ENCODE peak calls at places on chromosomes 7 and 10, in eight cellular contexts. D is astrocyte of the spinal cord; A is colonic mucosa; L is glutamatergic neuron; Y is HL-60; J is CD8-positive, alpha-beta T cell; E is Calu3; X is astrocyte of the cerebellum. F is an unnamed sample.

GRCh38 chr7:53541467-53541866 is 506.0 kb downstream of the POM121L12 start:
- DNase-seq in D (no peak), A (no peak), L (no peak), Y (no peak), J (no peak), E (no peak), X (no peak), F (no peak)

GRCh38 chr7:38229386-38229785 is 44.0 kb downstream of the TARP start:
- DNase-seq in D (peak), A (no peak), L (no peak), Y (no peak), J (no peak), E (no peak), X (peak), F (peak)

GRCh38 chr10:114974625-114975421 is 36.8 kb downstream of the TRUB1 start:
- DNase-seq in D (no peak), A (no peak), L (no peak), Y (no peak), J (no peak), E (no peak), X (no peak), F (no peak)

GRCh38 chr10:44906476-44906875 is 4.7 kb upstream of the TMEM72 start:
- DNase-seq in D (no peak), A (no peak), L (no peak), Y (peak), J (no peak), E (no peak), X (no peak), F (no peak)

GRCh38 chr7:139995034-139995915 is 67.5 kb downstream of the PARP12 start:
- DNase-seq in D (peak), A (no peak), L (no peak), Y (no peak), J (no peak), E (no peak), X (no peak), F (peak)

GRCh38 chr10:93071674-93072224 is 1.9 kb upstream of the CYP26A1 start:
- DNase-seq in D (no peak), A (no peak), L (peak), Y (no peak), J (no peak), E (peak), X (no peak), F (no peak)

GRCh38 chr7:144004703-144005102 is 4.6 kb downstream of the OR6B1 start:
- DNase-seq in D (no peak), A (no peak), L (no peak), Y (no peak), J (no peak), E (no peak), X (no peak), F (no peak)

GRCh38 chr10:125866421-125867029 is 14.6 kb downstream of the DHX32 start:
- DNase-seq in D (no peak), A (no peak), L (no peak), Y (no peak), J (no peak), E (no peak), X (no peak), F (no peak)

GRCh38 chr7:5567810-5568209 is 144.2 kb upstream of the TNRC18 start:
- DNase-seq in D (no peak), A (no peak), L (no peak), Y (no peak), J (no peak), E (no peak), X (no peak), F (no peak)

GRCh38 chr10:73623056-73623455 is 18.2 kb downstream of the MYOZ1 start:
- DNase-seq in D (no peak), A (no peak), L (no peak), Y (no peak), J (no peak), E (no peak), X (no peak), F (no peak)

GRCh38 chr7:50379539-50379938 is 70.6 kb downstream of the FIGNL1 start:
- DNase-seq in D (no peak), A (no peak), L (no peak), Y (no peak), J (no peak), E (no peak), X (no peak), F (no peak)

GRCh38 chr7:94971051-94971867 is 63.9 kb downstream of the PPP1R9A start:
- DNase-seq in D (peak), A (no peak), L (no peak), Y (no peak), J (no peak), E (no peak), X (peak), F (peak)

GRCh38 chr7:25949672-25950487 is 202.1 kb upstream of the NFE2L3 start:
- DNase-seq in D (no peak), A (peak), L (peak), Y (no peak), J (no peak), E (no peak), X (no peak), F (no peak)

GRCh38 chr10:89355373-89355772 is 22.5 kb upstream of the IFIT1B start:
- DNase-seq in D (peak), A (no peak), L (no peak), Y (no peak), J (no peak), E (no peak), X (no peak), F (peak)

GRCh38 chr10:110682348-110682747 is 38.2 kb downstream of the RBM20 start:
- DNase-seq in D (no peak), A (no peak), L (no peak), Y (no peak), J (no peak), E (no peak), X (no peak), F (no peak)

GRCh38 chr10:124341768-124342135 is 77.0 kb downstream of the OAT start:
- DNase-seq in D (no peak), A (no peak), L (no peak), Y (no peak), J (no peak), E (no peak), X (no peak), F (no peak)

GRCh38 chr10:125281091-125281490 is 120.7 kb upstream of the CTBP2 start:
- DNase-seq in D (no peak), A (peak), L (no peak), Y (no peak), J (no peak), E (no peak), X (no peak), F (no peak)

GRCh38 chr10:61623101-61623500 is 39.6 kb upstream of the CABCOCO1 start:
- DNase-seq in D (peak), A (no peak), L (no peak), Y (no peak), J (no peak), E (no peak), X (no peak), F (no peak)

GRCh38 chr7:117582219-117582704 is 102.4 kb downstream of the CFTR start:
- DNase-seq in D (peak), A (no peak), L (no peak), Y (no peak), J (no peak), E (no peak), X (peak), F (peak)

GRCh38 chr7:73977626-73978618 is 50.1 kb upstream of the ELN start:
- DNase-seq in D (no peak), A (peak), L (no peak), Y (no peak), J (no peak), E (no peak), X (no peak), F (no peak)

GRCh38 chr7:34430456-34430855 is 227.6 kb upstream of the NPSR1 start:
- DNase-seq in D (peak), A (no peak), L (no peak), Y (no peak), J (no peak), E (peak), X (peak), F (peak)

GRCh38 chr7:51613911-51614344 is 297.3 kb upstream of the COBL start:
- DNase-seq in D (peak), A (no peak), L (no peak), Y (no peak), J (no peak), E (no peak), X (peak), F (no peak)

GRCh38 chr10:31584098-31584631 is 265.1 kb downstream of the ZEB1 start:
- DNase-seq in D (no peak), A (no peak), L (no peak), Y (no peak), J (no peak), E (no peak), X (no peak), F (no peak)

GRCh38 chr10:91357497-91357896 is 52.6 kb upstream of the HECTD2 start:
- DNase-seq in D (no peak), A (no peak), L (no peak), Y (no peak), J (no peak), E (no peak), X (no peak), F (no peak)

GRCh38 chr7:119197872-119198527 is 973.5 kb downstream of the ANKRD7 start:
- DNase-seq in D (peak), A (peak), L (peak), Y (peak), J (no peak), E (peak), X (peak), F (peak)

GRCh38 chr7:33024189-33024757 is 38.3 kb downstream of the NT5C3A start:
- DNase-seq in D (no peak), A (no peak), L (no peak), Y (no peak), J (no peak), E (no peak), X (no peak), F (no peak)

GRCh38 chr10:104734408-104734807 is 93.3 kb downstream of the SORCS3 start:
- DNase-seq in D (no peak), A (no peak), L (no peak), Y (no peak), J (no peak), E (no peak), X (no peak), F (no peak)

GRCh38 chr7:148622887-148623585 is 32.5 kb downstream of the C7orf33 start:
- DNase-seq in D (no peak), A (no peak), L (peak), Y (peak), J (no peak), E (no peak), X (no peak), F (no peak)

GRCh38 chr10:63171255-63171654 is 38.1 kb downstream of the NRBF2 start:
- DNase-seq in D (no peak), A (no peak), L (no peak), Y (no peak), J (no peak), E (no peak), X (no peak), F (no peak)
- TF ChIP-seq CTCF in D (no peak), A (no peak), L (no peak), Y (no peak), J (no peak), E (no peak), X (no peak), F (no peak)

GRCh38 chr7:99615989-99616358 is 772 bp upstream of the ZSCAN25 start:
- DNase-seq in D (no peak), A (no peak), L (no peak), Y (no peak), J (no peak), E (no peak), X (no peak), F (no peak)

GRCh38 chr7:99614495-99614894 is 2.3 kb upstream of the ZSCAN25 start:
- DNase-seq in D (no peak), A (no peak), L (no peak), Y (no peak), J (no peak), E (no peak), X (no peak), F (no peak)

GRCh38 chr7:99618726-99619125 is 2.0 kb downstream of the ZSCAN25 start:
- DNase-seq in D (no peak), A (no peak), L (no peak), Y (no peak), J (no peak), E (no peak), X (no peak), F (peak)

GRCh38 chr7:99617187-99617781 is 538 bp downstream of the ZSCAN25 start:
- DNase-seq in D (no peak), A (no peak), L (no peak), Y (peak), J (no peak), E (no peak), X (no peak), F (no peak)

GRCh38 chr7:99616359-99617186 is at the start of gene ZSCAN25:
- DNase-seq in D (peak), A (peak), L (peak), Y (peak), J (peak), E (peak), X (peak), F (peak)
- TF ChIP-seq CTCF in D (peak), A (no peak), L (peak), Y (no peak), J (no peak), E (no peak), X (peak), F (peak)

DNA sequence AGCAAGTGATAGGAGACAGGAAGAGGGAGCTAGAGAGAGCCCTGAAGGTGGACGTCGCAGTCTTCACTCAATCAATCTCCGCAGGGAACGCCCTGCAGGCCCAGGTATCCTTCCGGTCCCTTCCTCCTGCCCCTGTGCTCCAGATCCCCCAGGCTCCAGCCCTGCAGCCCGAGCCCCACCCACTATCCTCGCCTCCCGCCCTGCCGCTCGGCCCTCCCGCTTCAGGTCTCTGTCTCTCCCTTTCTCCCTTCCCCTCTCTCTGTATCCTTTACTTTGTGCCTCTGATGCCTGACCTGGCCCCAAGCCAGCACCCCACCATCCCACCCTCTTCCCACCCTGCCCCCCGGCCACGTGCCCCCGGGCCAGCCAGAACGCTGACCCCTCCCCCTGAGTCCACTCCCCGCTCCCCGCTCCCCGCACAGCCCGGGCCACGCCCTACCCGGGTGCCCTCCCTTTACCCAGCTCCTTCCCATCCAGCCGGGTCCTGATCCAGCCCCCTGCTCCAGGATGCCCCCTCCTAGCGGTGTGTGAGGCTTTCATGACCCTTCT is 127.7 kb downstream of the UBE2H start:
- DNase-seq in D (peak), A (peak), L (peak), Y (no peak), J (peak), E (peak), X (no peak), F (peak)
- TF ChIP-seq CTCF in D (peak), A (no peak), L (no peak), Y (no peak), J (no peak), E (peak), X (peak), F (no peak)

DNA sequence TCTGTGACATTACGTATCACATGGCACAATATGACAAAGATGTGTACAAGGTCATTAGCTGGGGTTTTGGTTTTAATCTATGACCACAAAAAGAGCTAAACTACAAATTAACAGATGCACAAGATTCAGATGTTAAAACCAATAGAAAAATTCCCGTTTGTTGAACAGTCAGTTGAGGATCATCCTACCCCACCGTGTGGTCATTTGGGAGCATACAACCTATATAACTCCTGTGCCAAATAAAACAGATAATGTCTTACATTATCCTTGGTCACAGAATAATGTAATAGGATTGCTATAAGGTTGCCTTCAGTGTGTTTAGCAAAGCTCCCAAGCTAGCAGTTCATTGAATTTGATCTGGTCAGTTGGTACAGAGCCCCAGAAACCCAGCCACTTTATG is 28.2 kb downstream of the ASNS start:
- DNase-seq in D (no peak), A (no peak), L (no peak), Y (no peak), J (no peak), E (no peak), X (no peak), F (no peak)
- TF ChIP-seq CTCF in D (no peak), A (no peak), L (no peak), Y (no peak), J (no peak), E (no peak), X (no peak), F (peak)

DNA sequence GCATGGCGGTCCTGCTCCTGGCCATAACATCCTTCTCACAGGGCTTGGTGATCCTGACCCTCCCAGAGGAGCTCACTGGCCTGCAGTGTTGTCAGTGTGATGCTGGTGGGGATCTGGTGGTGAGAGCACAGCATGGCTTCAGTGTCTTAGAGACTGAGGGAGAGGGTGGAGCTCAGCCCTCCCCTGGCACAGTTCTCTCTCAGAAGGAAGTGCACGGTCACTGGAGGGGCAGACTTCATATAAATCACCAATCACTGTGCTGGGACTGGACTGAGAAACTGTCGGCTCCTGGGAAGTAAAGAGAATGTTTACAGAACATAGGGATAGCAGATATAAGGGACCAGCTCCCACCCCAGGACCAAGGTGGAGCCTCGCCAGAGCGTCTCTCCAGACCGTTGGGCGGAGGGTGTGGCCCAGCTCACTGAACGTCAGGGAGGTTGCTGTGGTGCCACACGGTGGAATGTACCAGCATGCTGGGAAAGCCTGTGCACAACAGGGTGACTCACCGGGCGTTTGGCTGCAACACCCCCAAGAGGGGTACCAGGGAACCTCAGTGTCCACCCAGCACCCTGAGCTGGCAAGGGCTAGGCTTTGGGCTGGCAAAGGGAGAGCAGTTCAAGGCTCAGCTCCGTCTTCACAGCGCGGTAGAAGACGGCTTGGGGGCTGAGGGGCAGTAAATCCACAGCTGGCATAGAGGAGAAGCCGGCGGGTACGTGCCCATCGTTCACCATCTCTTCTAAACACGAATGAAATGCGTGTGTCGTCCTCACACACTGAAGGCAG is 8.8 kb upstream of the GET4 start:
- DNase-seq in D (peak), A (peak), L (peak), Y (no peak), J (no peak), E (no peak), X (peak), F (peak)
- TF ChIP-seq CTCF in D (peak), A (no peak), L (no peak), Y (no peak), J (no peak), E (no peak), X (no peak), F (peak)

F was measured in HFFc6.